ENCODE peak calls at places on chromosomes 6 and 20, in six cellular contexts. K is activated CD8-positive, alpha-beta memory T cell treated with anti-CD3 and anti-CD28 coated beads, Interleukin-2, amount 50 U/mL, for 48 hours; G is RPMI7951; S is stimulated activated CD4-positive, alpha-beta T cell treated with anti-CD3 and anti-CD28 coated beads, Interleukin-4, amount 100 ng/mL, for 1 hour; L is choroid plexus epithelial cell; W is activated T-cell treated with anti-CD3 and anti-CD28 coated beads for 1 hour. Q is an unnamed sample.

GRCh38 chr6:74362391-74362790 is 666.4 kb downstream of the CD109 start:
- DNase-seq in W (no peak), K (no peak), G (no peak), S (no peak), L (no peak), Q (no peak)

GRCh38 chr6:28334272-28335039 is 1.5 kb downstream of the ZSCAN31 start:
- DNase-seq in W (no peak), S (no peak), K (no peak), L (no peak), G (no peak), Q (no peak)

GRCh38 chr6:10465633-10466499 is 51.0 kb upstream of the TFAP2A start:
- DNase-seq in W (no peak), K (peak), S (peak), G (peak), L (peak), Q (no peak)

GRCh38 chr6:31483392-31483791 is 14.6 kb upstream of the MICB start:
- DNase-seq in S (no peak), W (no peak), G (no peak), L (no peak), K (no peak), Q (no peak)

GRCh38 chr6:168158280-168158979 is 79.4 kb upstream of the FRMD1 start:
- DNase-seq in K (peak), L (no peak), W (no peak), S (no peak), G (no peak), Q (no peak)

GRCh38 chr6:3628143-3628840 is 123.2 kb downstream of the PXDC1 start:
- DNase-seq in L (no peak), G (peak), S (no peak), K (no peak), W (no peak), Q (no peak)

GRCh38 chr20:37576911-37577310 is 49.2 kb upstream of the BLCAP start:
- DNase-seq in K (no peak), W (no peak), S (no peak), L (no peak), G (no peak), Q (no peak)

GRCh38 chr6:75207211-75207984 is 1.5 kb upstream of the COL12A1 start:
- DNase-seq in G (peak), S (no peak), K (no peak), W (no peak), L (no peak), Q (no peak)

GRCh38 chr6:110813813-110814487 is 1.3 kb downstream of the CDK19 start:
- DNase-seq in W (no peak), L (peak), G (peak), K (no peak), S (no peak), Q (no peak)

GRCh38 chr6:56594699-56595098 is 48.0 kb downstream of the DST start:
- DNase-seq in G (no peak), L (no peak), W (no peak), K (no peak), S (no peak), Q (no peak)

GRCh38 chr6:132190097-132190814 is 211.0 kb downstream of the MOXD1 start:
- DNase-seq in G (peak), L (peak), W (no peak), K (no peak), S (no peak), Q (no peak)

GRCh38 chr20:47265984-47266383 is 90.5 kb downstream of the ZMYND8 start:
- DNase-seq in G (no peak), W (no peak), S (no peak), L (no peak), K (no peak), Q (no peak)

GRCh38 chr6:12785301-12785700 is 68.7 kb downstream of the PHACTR1 start:
- DNase-seq in G (no peak), S (no peak), W (no peak), K (no peak), L (no peak), Q (no peak)

GRCh38 chr6:41546866-41547798 is 951 bp downstream of the FOXP4 start:
- DNase-seq in S (peak), G (peak), W (peak), L (peak), K (peak), Q (no peak)

Q was measured in NCI-H1436 treated with DMSO at 0.1 percent for 48 hours.